ENCODE peak calls at places on chromosomes 5 and 9, in four cellular contexts. W is HCT116, F is HepG2, J is H1. S is an unnamed sample.

GRCh38 chr5:17443333-17444125 is 54.5 kb upstream of the TAF11L2 start:
- DNase-seq in W (no peak), F (no peak), J (no peak), S (peak; percentile 4)

GRCh38 chr9:136519263-136520052 is 26.4 kb downstream of the NOTCH1 start:
- DNase-seq in W (no peak), F (no peak), J (no peak), S (no peak)

GRCh38 chr9:28821240-28821639 is 1248.0 kb upstream of the C9orf72 start:
- DNase-seq in W (no peak), F (no peak), J (no peak), S (no peak)

GRCh38 chr5:89313804-89314588 is 431.0 kb upstream of the MEF2C start:
- DNase-seq in W (peak; percentile 41), F (no peak), J (no peak), S (peak; percentile 10)

GRCh38 chr5:27906911-27907590 is 868.7 kb upstream of the CDH9 start:
- DNase-seq in W (no peak), F (peak; percentile 1), J (no peak), S (no peak)

GRCh38 chr9:112111461-112111860 is 63.6 kb downstream of the SUSD1 start:
- DNase-seq in W (no peak), F (no peak), J (peak; percentile 30), S (no peak)

GRCh38 chr5:173886157-173886556 is 2.0 kb upstream of the CPEB4 start:
- DNase-seq in W (no peak), F (no peak), J (no peak), S (no peak)

GRCh38 chr5:39716532-39716971 is 291.8 kb upstream of the DAB2 start:
- DNase-seq in W (peak; percentile 49), F (peak; percentile 67), J (peak; percentile 51), S (peak; percentile 43)

GRCh38 chr5:15647251-15647650 is 147.3 kb downstream of the FBXL7 start:
- DNase-seq in W (no peak), F (no peak), J (no peak), S (no peak)

GRCh38 chr5:176793343-176793699 is 17.0 kb upstream of the UNC5A start:
- DNase-seq in W (no peak), F (no peak), J (peak; percentile 66), S (no peak)

GRCh38 chr9:97633859-97634485 is 351 bp downstream of the NCBP1 start:
- DNase-seq in W (no peak), F (peak; percentile 3), J (no peak), S (no peak)

GRCh38 chr9:89868100-89868499 is 263.3 kb downstream of the GADD45G start:
- DNase-seq in W (no peak), F (no peak), J (no peak), S (no peak)

GRCh38 chr5:32506251-32506661 is 61.7 kb upstream of the ZFR start:
- DNase-seq in W (no peak), F (no peak), J (no peak), S (no peak)
- TF ChIP-seq FOSL1 in W (no peak), F (no peak), J (no peak), S (no peak)

GRCh38 chr5:168104811-168105481 is 186.5 kb upstream of the WWC1 start:
- DNase-seq in W (no peak), F (no peak), J (no peak), S (peak; percentile 35)
- TF ChIP-seq CTCF in W (no peak), F (no peak), J (peak; percentile 11), S (no peak)

DNA sequence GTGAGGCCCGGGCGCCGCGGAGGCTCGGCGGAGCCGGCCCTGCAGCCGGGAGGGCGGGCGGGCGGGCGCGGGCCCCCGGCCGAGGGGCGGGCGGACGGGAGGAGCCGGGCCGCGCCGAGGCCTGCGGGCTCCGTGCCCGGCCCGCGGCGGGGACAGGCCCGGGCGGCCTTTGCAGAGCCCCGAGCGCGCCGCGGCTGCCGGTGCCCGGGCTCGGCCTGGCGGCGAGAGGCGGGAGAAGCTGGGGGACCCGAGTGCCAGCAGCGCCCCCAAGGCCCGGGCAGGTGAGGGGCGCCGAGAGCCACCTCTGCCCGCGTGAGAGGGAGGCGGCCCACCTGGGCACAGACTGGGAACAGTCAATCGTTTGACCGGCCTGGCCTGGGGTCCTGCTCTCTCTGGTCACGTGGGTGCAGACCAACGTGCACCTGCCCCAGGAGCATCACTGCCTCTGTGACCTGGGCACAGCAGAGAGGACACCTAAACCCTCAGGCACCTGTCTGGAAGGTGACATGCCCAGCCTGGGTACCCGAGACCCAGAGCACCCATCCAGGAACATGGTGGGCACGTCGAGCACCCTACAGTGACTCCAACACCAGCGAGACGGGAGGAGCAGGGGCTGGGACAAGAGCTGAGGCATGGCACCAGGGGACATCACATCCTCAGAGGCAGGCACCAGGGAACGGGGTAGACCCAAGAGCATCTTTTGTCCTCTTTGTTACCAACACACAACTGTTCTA is 554 bp downstream of the MVB12B start:
- DNase-seq in W (no peak), F (no peak), J (peak; percentile 68), S (no peak)
- TF ChIP-seq FOSL1 in W (no peak), F (no peak), J (no peak), S (no peak)

DNA sequence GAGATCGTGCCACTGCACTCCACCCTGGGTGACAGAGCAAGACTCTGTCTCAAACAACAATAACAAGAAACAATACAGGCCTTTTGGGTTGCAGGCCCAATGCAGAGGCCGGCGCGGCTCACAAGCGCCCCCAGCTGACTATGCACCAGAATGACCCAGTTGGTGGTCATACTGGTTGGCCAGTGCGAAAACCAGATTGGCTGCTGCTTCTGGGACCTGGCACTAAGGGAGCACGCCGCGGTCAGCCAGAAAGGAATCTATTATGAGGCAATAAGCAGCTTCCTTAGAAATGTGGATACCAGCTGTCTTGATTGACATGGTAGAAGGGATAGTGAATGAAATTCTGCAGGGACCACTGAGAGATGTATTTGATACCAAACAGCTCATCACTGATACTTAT is 35.0 kb downstream of the RANBP17 start:
- DNase-seq in W (no peak), F (no peak), J (peak; percentile 88), S (no peak)
- TF ChIP-seq CTCF in W (no peak), F (peak; percentile 54), J (peak; percentile 83), S (peak; percentile 12)

GRCh38 chr5:133287500-133287899 is 235.7 kb downstream of the HSPA4 start:
- DNase-seq in W (peak; percentile 28), F (peak; percentile 12), J (peak; percentile 55), S (peak; percentile 24)
- TF ChIP-seq FOSL1 in W (no peak), F (no peak), J (no peak), S (no peak)

GRCh38 chr5:158431369-158432029 is 572.6 kb upstream of the CLINT1 start:
- DNase-seq in W (no peak), F (no peak), J (no peak), S (no peak)

GRCh38 chr5:158430166-158430828 is 571.4 kb upstream of the CLINT1 start:
- DNase-seq in W (no peak), F (no peak), J (no peak), S (no peak)

GRCh38 chr5:158434749-158435148 is 575.8 kb upstream of the CLINT1 start:
- DNase-seq in W (no peak), F (no peak), J (no peak), S (no peak)

GRCh38 chr5:158433634-158434033 is 574.7 kb upstream of the CLINT1 start:
- DNase-seq in W (no peak), F (no peak), J (no peak), S (no peak)

GRCh38 chr5:158429564-158429963 is 570.6 kb upstream of the CLINT1 start:
- DNase-seq in W (no peak), F (no peak), J (no peak), S (no peak)
- TF ChIP-seq CTCF in W (no peak), F (no peak), J (no peak), S (no peak)